ENCODE peak calls at places on chromosomes 7 and 10, in eight cellular contexts. H, X, Z, B, Q, D, I and U are unnamed samples.

GRCh38 chr10:100912013-100912608 is 652 bp upstream of the SLF2 start:
- DNase-seq in H (no peak), Z (no peak), B (no peak), X (peak; percentile 17), D (no peak), I (no peak), Q (no peak), U (no peak)

GRCh38 chr10:92157374-92157773 is 133.5 kb downstream of the CPEB3 start:
- DNase-seq in Z (no peak), B (no peak), X (no peak), H (no peak), I (no peak), Q (no peak), D (no peak), U (no peak)

GRCh38 chr10:70927221-70927943 is 39.0 kb upstream of the PCBD1 start:
- DNase-seq in D (no peak), Z (peak; percentile 5), B (no peak), I (no peak), X (peak; percentile 11), H (no peak), Q (no peak), U (peak; percentile 41)

GRCh38 chr10:48238826-48239520 is 35.5 kb downstream of the FRMPD2 start:
- DNase-seq in Z (no peak), D (no peak), Q (no peak), I (no peak), X (no peak), H (no peak), B (no peak), U (no peak)

GRCh38 chr10:97053285-97053684 is 132.5 kb downstream of the SLIT1 start:
- DNase-seq in I (no peak), X (no peak), H (no peak), Z (no peak), B (no peak), D (no peak), Q (no peak), U (no peak)

GRCh38 chr7:108196004-108196403 is 65.8 kb upstream of the LAMB4 start:
- DNase-seq in D (no peak), X (peak; percentile 18), Z (peak; percentile 15), B (no peak), H (no peak), I (peak; percentile 34), Q (no peak), U (peak; percentile 15)

GRCh38 chr10:7471720-7472367 is 61.0 kb upstream of the SFMBT2 start:
- DNase-seq in H (no peak), B (no peak), Q (no peak), Z (no peak), X (no peak), I (no peak), D (no peak), U (no peak)

GRCh38 chr7:137820677-137821420 is 25.9 kb downstream of the DGKI start:
- DNase-seq in Q (no peak), Z (peak; percentile 5), X (no peak), I (peak; percentile 76), D (no peak), H (no peak), B (no peak), U (no peak)

GRCh38 chr10:15374561-15374960 is 3.5 kb upstream of the FAM171A1 start:
- DNase-seq in B (no peak), Q (no peak), D (no peak), Z (no peak), I (no peak), H (no peak), X (no peak), U (no peak)

GRCh38 chr10:101840102-101840684 is 3.4 kb downstream of the KCNIP2 start:
- DNase-seq in H (no peak), X (peak; percentile 63), I (no peak), D (no peak), Z (no peak), Q (no peak), B (no peak), U (no peak)

GRCh38 chr10:61225939-61226338 is 227.2 kb downstream of the TMEM26 start:
- DNase-seq in Q (no peak), I (no peak), D (no peak), H (no peak), Z (no peak), B (no peak), X (no peak), U (no peak)

GRCh38 chr7:46725136-46725535 is 804.1 kb upstream of the IGFBP3 start:
- DNase-seq in D (no peak), X (no peak), H (no peak), I (no peak), Z (no peak), B (no peak), Q (no peak), U (no peak)

GRCh38 chr10:21823617-21824016 is 179.9 kb downstream of the DNAJC1 start:
- DNase-seq in X (no peak), I (no peak), Q (no peak), B (no peak), H (no peak), Z (no peak), D (no peak), U (no peak)

GRCh38 chr10:34291466-34292177 is 523.5 kb downstream of the PARD3 start:
- DNase-seq in D (no peak), I (no peak), X (no peak), H (no peak), B (no peak), Q (no peak), Z (no peak), U (no peak)

GRCh38 chr10:24723788-24724380 is at the start of gene ARHGAP21:
- DNase-seq in D (no peak), Q (no peak), Z (peak; percentile 84), B (peak; percentile 55), I (peak; percentile 87), X (peak; percentile 83), H (peak; percentile 11), U (peak; percentile 64)

GRCh38 chr10:24901686-24902399 is 50.6 kb downstream of the PRTFDC1 start:
- DNase-seq in D (no peak), B (no peak), H (no peak), I (peak; percentile 96), Z (peak; percentile 93), Q (peak; percentile 82), X (peak; percentile 94), U (peak; percentile 97)

GRCh38 chr7:101743995-101744360 is 73.4 kb upstream of the CUX1 start:
- DNase-seq in X (no peak), Q (no peak), H (no peak), Z (no peak), I (no peak), D (no peak), B (no peak), U (no peak)

GRCh38 chr7:7920481-7920880 is 48.1 kb upstream of the GLCCI1 start:
- DNase-seq in X (no peak), D (no peak), H (no peak), Z (peak; percentile 24), B (peak; percentile 8), Q (no peak), I (no peak), U (no peak)

GRCh38 chr7:1091644-1092027 is 3.7 kb downstream of the GPER1 start:
- DNase-seq in I (no peak), D (no peak), Q (no peak), Z (no peak), B (no peak), X (no peak), H (no peak), U (no peak)

GRCh38 chr10:77387247-77387646 is 250.4 kb downstream of the KCNMA1 start:
- DNase-seq in D (no peak), X (no peak), Z (no peak), H (no peak), B (no peak), Q (no peak), I (no peak), U (no peak)

GRCh38 chr7:138001529-138002095 is at the start of gene CREB3L2:
- DNase-seq in I (peak; percentile 68), D (no peak), Q (no peak), B (peak; percentile 84), H (peak; percentile 25), X (peak; percentile 74), Z (peak; percentile 66), U (peak; percentile 36)

GRCh38 chr10:125021686-125022374 is 79.9 kb downstream of the ZRANB1 start:
- DNase-seq in B (no peak), Z (no peak), X (no peak), Q (no peak), H (no peak), D (no peak), I (no peak), U (no peak)

GRCh38 chr7:157962458-157963306 is 624.9 kb downstream of the PTPRN2 start:
- DNase-seq in D (no peak), X (no peak), I (no peak), Z (no peak), H (no peak), B (no peak), Q (no peak), U (no peak)

GRCh38 chr7:114660007-114660406 is 245.4 kb downstream of the FOXP2 start:
- DNase-seq in I (no peak), D (no peak), Q (no peak), H (no peak), B (no peak), X (no peak), Z (no peak), U (no peak)

GRCh38 chr10:75048669-75049098 is 62.8 kb upstream of the SAMD8 start:
- DNase-seq in X (no peak), B (no peak), H (no peak), I (no peak), Q (no peak), Z (peak; percentile 38), D (no peak), U (peak; percentile 74)

GRCh38 chr7:44796034-44796503 is 412 bp upstream of the PPIA start:
- DNase-seq in Z (peak; percentile 47), I (peak; percentile 43), D (no peak), B (no peak), Q (no peak), H (no peak), X (peak; percentile 67), U (peak; percentile 45)

GRCh38 chr10:31972519-31973041 is 43.9 kb upstream of the ARHGAP12 start:
- DNase-seq in X (no peak), I (no peak), D (no peak), H (no peak), Q (no peak), B (no peak), Z (no peak), U (no peak)

GRCh38 chr10:44352316-44353127 is 32.4 kb downstream of the CXCL12 start:
- DNase-seq in Q (no peak), Z (no peak), B (no peak), I (peak; percentile 3), X (peak; percentile 55), D (no peak), H (no peak), U (no peak)

GRCh38 chr7:150398965-150399320 is 19.8 kb downstream of the ZNF775 start:
- DNase-seq in B (no peak), D (no peak), Z (no peak), I (no peak), X (no peak), H (no peak), Q (no peak), U (no peak)

GRCh38 chr7:43076189-43076605 is 36.2 kb upstream of the HECW1 start:
- DNase-seq in D (no peak), X (peak; percentile 31), Q (no peak), H (no peak), I (no peak), B (peak; percentile 31), Z (no peak), U (peak; percentile 11)

GRCh38 chr7:126728967-126729366 is 523.8 kb downstream of the GRM8 start:
- DNase-seq in I (no peak), D (no peak), X (no peak), B (no peak), H (no peak), Q (no peak), Z (no peak), U (no peak)

GRCh38 chr7:23254051-23254681 is 7.6 kb downstream of the GPNMB start:
- DNase-seq in Q (no peak), D (no peak), B (no peak), H (no peak), Z (no peak), X (no peak), I (peak; percentile 42), U (no peak)

GRCh38 chr10:94403034-94403822 is 887 bp downstream of the TBC1D12 start:
- DNase-seq in Q (no peak), I (peak; percentile 74), H (no peak), B (peak; percentile 29), Z (peak; percentile 91), X (peak; percentile 78), D (peak; percentile 37), U (peak; percentile 81)

GRCh38 chr7:108347616-108348015 is 108.6 kb downstream of the NRCAM start:
- DNase-seq in Q (no peak), D (no peak), Z (peak; percentile 59), X (peak; percentile 51), I (peak; percentile 56), H (no peak), B (no peak), U (peak; percentile 42)